ENCODE peak calls at places on chromosomes 5 and 9, in six cellular contexts. B is IMR-90, O is GM12891, C is uterus, U is endothelial cell of umbilical vein, M is spleen. V is an unnamed sample.

GRCh38 chr5:68730220-68731010 is 363.4 kb upstream of the SLC30A5 start:
- DNase-seq in B (peak), O (no peak), C (peak), U (peak), M (no peak), V (peak)

GRCh38 chr5:95446560-95447221 is 55.5 kb downstream of the FAM81B start:
- DNase-seq in B (peak), O (no peak), C (no peak), U (no peak), M (no peak), V (no peak)

GRCh38 chr9:13607746-13608445 is 328.4 kb upstream of the MPDZ start:
- DNase-seq in B (no peak), O (no peak), C (no peak), U (peak), M (no peak), V (no peak)

GRCh38 chr9:114460513-114461225 is 44.6 kb downstream of the WHRN start:
- DNase-seq in B (no peak), O (no peak), C (no peak), U (no peak), M (no peak), V (no peak)

GRCh38 chr5:123670981-123671557 is 159.1 kb downstream of the CSNK1G3 start:
- DNase-seq in B (peak), O (peak), C (peak), U (peak), M (no peak), V (no peak)

GRCh38 chr9:86494644-86495081 is 140.5 kb upstream of the TUT7 start:
- DNase-seq in B (peak), O (no peak), C (no peak), U (no peak), M (no peak), V (no peak)

GRCh38 chr9:123217148-123217585 is 51.2 kb downstream of the STRBP start:
- DNase-seq in B (peak), O (no peak), C (no peak), U (peak), M (no peak), V (no peak)

GRCh38 chr5:99900302-99900811 is 634.8 kb upstream of the FAM174A start:
- DNase-seq in B (no peak), O (no peak), C (no peak), U (peak), M (no peak), V (peak)

GRCh38 chr5:54540286-54540685 is 22.7 kb downstream of the SNX18 start:
- DNase-seq in B (no peak), O (no peak), C (no peak), U (no peak), M (no peak), V (no peak)

GRCh38 chr5:35922468-35922867 is 16.0 kb downstream of the CAPSL start:
- DNase-seq in B (no peak), O (no peak), C (no peak), U (no peak), M (no peak), V (no peak)

GRCh38 chr5:95959964-95960801 is 1.5 kb downstream of the ELL2 start:
- DNase-seq in B (peak), O (no peak), C (no peak), U (peak), M (no peak), V (no peak)

GRCh38 chr5:157259699-157260098 is 6.2 kb upstream of the CYFIP2 start:
- DNase-seq in B (no peak), O (no peak), C (no peak), U (no peak), M (no peak), V (no peak)

GRCh38 chr5:124631874-124632550 is 114.4 kb downstream of the ZNF608 start:
- DNase-seq in B (no peak), O (no peak), C (no peak), U (no peak), M (no peak), V (no peak)

GRCh38 chr5:126370796-126371718 is 52.2 kb upstream of the GRAMD2B start:
- DNase-seq in B (peak), O (no peak), C (no peak), U (no peak), M (no peak), V (no peak)

GRCh38 chr5:65924366-65925093 is 1.8 kb upstream of the ERBIN start:
- DNase-seq in B (no peak), O (peak), C (no peak), U (peak), M (no peak), V (no peak)

GRCh38 chr5:65926893-65927292 is 518 bp downstream of the ERBIN start:
- DNase-seq in B (no peak), O (no peak), C (no peak), U (no peak), M (no peak), V (no peak)

GRCh38 chr5:65925601-65926275 is 637 bp upstream of the ERBIN start:
- DNase-seq in B (peak), O (peak), C (peak), U (peak), M (peak), V (peak)

GRCh38 chr5:65926276-65926761 is at the start of gene ERBIN:
- DNase-seq in B (peak), O (peak), C (peak), U (peak), M (peak), V (peak)

DNA sequence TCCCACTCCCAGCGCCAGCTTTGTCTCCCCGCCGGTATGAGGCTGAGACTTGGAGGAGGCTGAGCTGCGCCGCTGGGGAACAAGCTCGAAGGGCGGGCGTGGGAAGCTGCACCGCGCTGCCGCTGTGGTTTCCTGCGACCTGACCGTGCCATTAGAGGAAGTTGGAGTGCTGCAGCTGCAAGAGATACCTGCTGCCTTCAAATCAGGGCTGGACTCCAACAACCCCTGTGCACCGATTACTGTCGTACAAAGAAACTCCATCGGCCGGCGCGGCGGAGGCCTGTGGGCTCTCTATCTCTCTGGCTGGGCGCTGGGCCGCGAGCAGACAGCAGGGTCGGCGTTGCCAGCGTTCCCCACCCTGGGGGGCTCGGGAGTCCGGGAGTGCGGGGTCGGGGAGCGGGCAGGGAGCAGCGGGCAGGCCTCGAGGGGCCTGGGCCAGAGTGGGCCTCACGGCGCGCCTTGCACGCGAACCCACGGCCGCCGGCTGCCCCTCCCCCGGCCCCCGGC is 1.2 kb upstream of the ERBIN start:
- DNase-seq in B (peak), O (peak), C (peak), U (peak), M (peak), V (peak)
- TF ChIP-seq POLR2A in B (no peak), O (peak), C (no peak), U (peak), M (no peak), V (peak)

DNA sequence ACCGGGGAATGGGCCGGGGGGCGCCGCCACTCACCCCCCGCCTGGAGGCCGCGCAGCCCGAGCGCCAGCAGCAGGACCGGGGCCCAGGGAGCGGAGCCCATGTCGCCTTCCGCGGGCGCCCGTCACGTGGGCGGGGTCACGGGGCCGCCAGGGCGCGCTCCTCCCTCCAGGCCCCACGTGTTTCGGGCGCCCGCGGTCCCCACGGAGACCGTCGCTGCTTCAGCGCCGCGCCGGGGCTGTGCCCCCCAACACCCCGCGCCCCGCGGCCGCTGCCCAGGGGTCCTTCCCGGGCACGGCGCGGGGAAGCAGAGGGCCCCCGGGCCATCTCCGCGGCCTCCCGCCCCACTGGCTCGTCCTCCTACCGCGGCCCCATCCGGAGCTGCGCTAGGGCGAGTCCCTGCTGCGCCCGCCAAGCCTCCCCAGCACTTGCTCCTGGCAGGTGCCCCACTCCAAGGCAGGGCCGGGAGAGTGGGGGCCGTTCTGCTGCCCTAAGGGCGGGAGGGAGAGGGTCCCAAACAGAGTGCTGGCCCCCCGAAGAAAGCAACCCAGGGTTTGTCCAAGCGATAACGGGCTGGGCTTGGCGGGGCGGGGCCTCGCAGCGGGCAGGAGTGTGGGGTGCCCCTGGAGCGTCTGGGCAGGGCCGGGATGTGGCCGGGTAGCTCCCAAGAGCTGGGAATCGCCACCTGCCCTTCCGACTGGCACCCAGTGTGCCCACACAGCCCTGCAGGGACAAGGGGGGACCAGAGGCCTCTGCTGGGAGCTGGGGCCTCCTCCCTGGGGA is at the start of gene DPP7:
- DNase-seq in B (peak), O (peak), C (peak), U (peak), M (peak), V (peak)
- TF ChIP-seq POLR2A in B (no peak), O (peak), C (peak), U (peak), M (no peak), V (peak)

GRCh38 chr9:92669890-92670708 is at the start of gene IPPK:
- DNase-seq in B (peak), O (peak), C (peak), U (peak), M (peak), V (peak)
- TF ChIP-seq POLR2A in B (peak), O (peak), C (peak), U (peak), M (peak), V (peak)

GRCh38 chr5:140403613-140404012 is 2.0 kb downstream of the ANKHD1 start:
- DNase-seq in B (no peak), O (no peak), C (no peak), U (no peak), M (no peak), V (no peak)

GRCh38 chr5:140398379-140398811 is 3.2 kb upstream of the ANKHD1 start:
- DNase-seq in B (no peak), O (no peak), C (no peak), U (no peak), M (no peak), V (no peak)

GRCh38 chr5:140401362-140402257 is at the start of gene ANKHD1:
- DNase-seq in B (peak), O (peak), C (peak), U (peak), M (peak), V (peak)

GRCh38 chr5:140402258-140403074 is 833 bp downstream of the ANKHD1 start:
- DNase-seq in B (peak), O (peak), C (no peak), U (peak), M (no peak), V (peak)

GRCh38 chr5:140400730-140401361 is 787 bp upstream of the ANKHD1 start:
- DNase-seq in B (peak), O (peak), C (peak), U (peak), M (peak), V (peak)
- TF ChIP-seq POLR2A in B (no peak), O (peak), C (no peak), U (no peak), M (no peak), V (peak)

DNA sequence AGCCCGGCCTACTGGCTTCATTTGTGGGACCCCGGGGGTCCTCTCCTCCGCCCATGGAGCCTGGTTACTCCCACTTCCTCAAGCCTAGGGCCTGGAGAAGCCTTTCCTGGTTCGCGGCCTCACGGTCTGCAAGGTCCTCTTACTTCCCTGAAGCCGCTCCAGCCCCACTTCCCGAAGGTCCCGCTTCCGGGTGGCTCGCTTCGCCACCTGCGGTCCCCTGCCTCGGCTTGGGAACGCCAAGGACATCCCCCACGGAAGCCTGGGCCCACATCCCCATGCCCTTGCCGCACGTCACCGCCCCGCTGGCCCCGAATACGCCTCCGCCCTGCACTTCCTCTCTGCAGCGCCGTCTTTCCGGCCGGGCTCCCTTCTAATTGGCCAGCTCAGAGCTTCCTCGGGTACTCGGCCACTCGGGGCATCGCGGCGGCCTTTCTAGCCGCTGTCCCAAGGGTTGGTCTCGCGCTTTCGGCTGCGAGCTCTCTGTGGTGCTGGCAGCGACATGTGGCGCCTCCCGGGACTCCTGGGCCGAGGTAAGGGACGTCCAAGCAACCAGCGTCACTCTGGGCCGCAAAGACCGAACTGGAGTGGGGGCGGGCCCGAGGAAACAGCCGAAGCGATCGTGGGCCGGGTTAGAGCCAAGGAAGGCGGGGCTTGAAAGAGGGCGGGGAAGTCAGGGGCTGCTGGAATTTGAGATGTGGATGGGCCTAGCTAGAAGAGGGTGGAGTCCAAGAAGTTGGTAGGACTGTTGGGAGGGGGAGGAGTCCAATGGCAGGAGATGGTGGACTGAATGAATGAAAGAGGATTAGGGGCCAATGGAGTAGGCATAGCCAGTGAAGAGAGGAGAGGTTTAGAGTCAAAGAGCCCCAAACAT is at the start of gene DELE1:
- DNase-seq in B (peak), O (peak), C (peak), U (peak), M (peak), V (peak)
- TF ChIP-seq POLR2A in B (peak), O (peak), C (peak), U (peak), M (peak), V (peak)

GRCh38 chr5:23631283-23632045 is 124.1 kb downstream of the PRDM9 start:
- DNase-seq in B (peak), O (no peak), C (no peak), U (no peak), M (no peak), V (no peak)
- TF ChIP-seq POLR2A in B (no peak), O (no peak), C (no peak), U (no peak), M (no peak), V (no peak)

DNA sequence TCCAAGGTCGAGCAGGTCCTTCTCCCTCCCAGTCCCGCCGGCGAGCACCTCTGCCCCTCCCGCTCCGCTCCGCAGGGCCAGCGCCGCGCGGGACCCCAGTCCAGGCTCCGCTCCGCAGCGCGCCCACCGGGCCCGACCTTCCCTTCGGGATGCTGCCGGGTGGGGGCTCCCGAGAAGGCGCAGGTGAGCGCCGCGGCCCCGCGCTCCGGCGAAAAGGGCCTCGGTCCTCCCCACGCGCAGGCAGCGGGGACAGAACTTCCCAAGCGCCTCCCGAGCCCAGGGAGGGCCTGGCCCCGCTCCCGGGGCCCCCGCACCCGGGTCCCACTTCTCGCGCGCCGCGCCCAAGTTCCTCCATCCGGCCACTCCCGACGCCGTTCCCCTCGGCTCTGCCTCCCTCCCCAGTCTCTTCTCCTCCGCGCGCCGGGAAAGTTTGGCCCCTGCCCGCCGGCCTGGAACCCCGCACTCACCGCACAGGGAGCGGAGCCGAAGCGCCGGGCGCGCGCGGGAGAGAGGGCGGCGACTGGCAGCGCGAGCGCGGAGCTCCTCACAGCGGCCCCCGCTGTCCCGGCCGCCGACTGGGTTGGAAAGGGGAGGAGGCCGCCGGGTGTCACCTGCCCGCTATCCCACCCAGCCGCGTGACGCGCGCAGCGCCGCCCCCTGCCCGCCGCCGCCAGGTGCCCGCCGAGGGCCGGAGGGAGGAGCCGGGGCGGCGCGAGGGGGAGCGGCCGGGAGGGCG is at the start of gene ELOVL7:
- DNase-seq in B (peak), O (peak), C (no peak), U (peak), M (peak), V (peak)
- TF ChIP-seq POLR2A in B (no peak), O (no peak), C (peak), U (no peak), M (no peak), V (no peak)

DNA sequence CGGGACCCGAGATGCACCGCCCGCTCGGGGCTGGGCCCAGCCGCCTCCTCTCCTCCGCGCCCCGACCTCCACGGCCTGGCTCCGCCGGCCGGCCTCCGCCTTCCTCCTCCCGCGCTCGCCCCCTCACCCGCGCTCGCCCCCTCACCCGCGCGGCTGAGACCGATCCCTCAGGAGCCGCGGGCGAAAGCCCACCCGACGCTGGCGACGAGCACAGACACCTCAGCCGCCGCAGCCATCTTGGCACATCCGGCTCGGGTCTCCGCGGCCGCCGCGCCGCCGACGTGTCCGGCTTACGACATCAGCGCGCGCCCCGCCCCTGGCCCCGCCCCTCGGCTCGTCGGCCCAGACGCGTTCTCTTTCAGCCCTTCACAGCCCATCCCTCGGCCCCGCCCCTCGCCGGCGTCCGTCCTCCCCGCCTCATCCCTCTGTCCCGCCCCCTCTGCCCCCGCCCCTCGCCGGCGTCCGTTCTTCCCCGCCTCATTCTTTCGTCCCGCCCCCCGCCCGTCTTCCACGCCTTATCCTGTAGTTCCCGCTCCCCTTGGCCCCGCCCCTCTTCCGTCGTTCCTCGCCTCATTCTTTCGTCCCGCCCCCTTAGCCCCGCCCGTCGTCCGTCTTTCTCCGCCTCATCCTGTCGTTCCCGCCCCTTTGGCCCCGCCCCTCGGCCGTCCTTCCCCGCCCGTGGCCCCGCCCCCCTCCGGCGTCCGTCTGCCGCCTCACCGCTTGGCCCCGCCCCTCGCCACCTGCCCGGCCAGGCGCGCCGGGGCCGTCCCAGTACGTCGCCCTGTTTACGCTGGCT is at the start of gene SEC16A:
- DNase-seq in B (peak), O (peak), C (peak), U (peak), M (peak), V (peak)
- TF ChIP-seq POLR2A in B (peak), O (peak), C (peak), U (peak), M (peak), V (peak)

GRCh38 chr5:165956854-165957253 is 2334.6 kb upstream of the WWC1 start:
- DNase-seq in B (no peak), O (no peak), C (no peak), U (no peak), M (no peak), V (no peak)
- TF ChIP-seq POLR2A in B (no peak), O (no peak), C (no peak), U (no peak), M (no peak), V (no peak)

DNA sequence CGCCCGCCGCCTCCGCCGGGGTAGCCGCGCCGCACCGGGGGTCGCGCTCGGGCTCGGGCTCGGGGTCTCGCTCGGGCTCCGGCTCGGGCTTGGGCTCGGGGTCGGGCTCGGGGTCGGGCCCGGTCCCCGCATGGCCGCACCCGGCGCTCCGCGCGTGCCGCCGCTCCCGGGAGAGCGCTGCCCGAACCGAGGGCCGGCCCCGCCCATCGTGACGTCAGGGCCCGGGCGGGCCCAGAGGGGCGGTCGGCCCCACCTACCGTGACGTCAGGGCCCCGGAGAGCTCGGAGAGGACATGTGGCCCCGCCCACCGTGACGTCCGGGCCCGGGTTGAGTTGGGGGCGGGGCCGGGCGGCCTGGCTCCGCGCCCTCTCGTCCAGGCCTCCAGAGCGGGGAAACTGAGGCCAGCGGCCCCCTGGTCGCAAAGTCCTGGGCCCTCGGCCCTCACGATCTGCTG is at the start of gene NSMF:
- DNase-seq in B (peak), O (peak), C (peak), U (peak), M (peak), V (peak)
- TF ChIP-seq POLR2A in B (peak), O (no peak), C (peak), U (peak), M (peak), V (peak)